ENCODE peak calls at places on chromosomes 7 and 10, in nine cellular contexts. C is GM12865, P is fibroblast of lung, R is left lung, Y is transverse colon, J is dorsolateral prefrontal cortex, A is BJ, W is AG09309, U is HFF-Myc. O is an unnamed sample.
A peak's percentile ranks its signal among the peaks of the same experiment; 100 is the strongest.

GRCh38 chr10:119296703-119297102 is 89.3 kb downstream of the GRK5 start:
- DNase-seq in A (no peak), P (no peak), R (no peak), W (no peak), C (no peak), U (no peak), J (peak; percentile 10), Y (no peak), O (no peak)

GRCh38 chr7:11650030-11650429 is 182.0 kb downstream of the THSD7A start:
- DNase-seq in W (no peak), P (peak; percentile 55), Y (no peak), A (no peak), R (no peak), U (no peak), J (no peak), C (no peak), O (no peak)

GRCh38 chr7:66088861-66089838 is 13.5 kb downstream of the ASL start:
- DNase-seq in J (no peak), W (no peak), A (no peak), Y (no peak), R (no peak), P (no peak), C (no peak), U (no peak), O (no peak)

GRCh38 chr7:54330216-54330800 is 211.9 kb upstream of the VSTM2A start:
- DNase-seq in Y (no peak), R (no peak), J (no peak), U (no peak), W (no peak), A (no peak), P (no peak), C (no peak), O (no peak)

GRCh38 chr7:26329520-26330269 is 38.0 kb downstream of the SNX10 start:
- DNase-seq in P (no peak), R (peak; percentile 75), U (no peak), J (no peak), C (peak; percentile 66), Y (peak; percentile 33), W (no peak), A (no peak), O (no peak)

GRCh38 chr7:39720586-39720985 is 97.2 kb downstream of the RALA start:
- DNase-seq in C (no peak), U (no peak), W (peak; percentile 39), A (no peak), J (no peak), P (no peak), R (peak; percentile 51), Y (peak; percentile 70), O (peak; percentile 37)

GRCh38 chr7:104972510-104972909 is 41.5 kb upstream of the KMT2E start:
- DNase-seq in R (no peak), Y (no peak), U (no peak), C (no peak), A (peak; percentile 41), W (no peak), J (no peak), P (peak; percentile 75), O (no peak)

GRCh38 chr10:76711374-76711997 is 926.1 kb downstream of the KCNMA1 start:
- DNase-seq in U (no peak), A (no peak), P (no peak), W (no peak), R (no peak), J (no peak), C (no peak), Y (no peak), O (no peak)

GRCh38 chr7:44280993-44281721 is 44.2 kb downstream of the CAMK2B start:
- DNase-seq in W (no peak), P (no peak), C (no peak), U (no peak), A (no peak), R (peak; percentile 19), J (peak; percentile 56), Y (peak; percentile 5), O (no peak)

GRCh38 chr10:11270135-11270857 is 252.6 kb downstream of the CELF2 start:
- DNase-seq in J (peak; percentile 60), Y (peak; percentile 75), P (peak; percentile 71), W (no peak), A (no peak), R (peak; percentile 69), C (peak; percentile 95), U (peak; percentile 22), O (peak; percentile 10)

GRCh38 chr7:38694326-38694725 is 63.2 kb upstream of the AMPH start:
- DNase-seq in C (no peak), R (no peak), U (no peak), W (no peak), J (no peak), A (no peak), P (no peak), Y (no peak), O (no peak)

GRCh38 chr10:130726996-130727725 is 584.4 kb downstream of the TCERG1L start:
- DNase-seq in P (no peak), C (no peak), Y (no peak), J (no peak), W (no peak), U (no peak), A (no peak), R (no peak), O (no peak)

GRCh38 chr10:33332183-33333031 is 2.1 kb downstream of the NRP1 start:
- DNase-seq in C (no peak), J (no peak), Y (no peak), W (peak; percentile 34), R (no peak), U (no peak), P (peak; percentile 87), A (no peak), O (no peak)

GRCh38 chr10:33330543-33331019 is 3.9 kb downstream of the NRP1 start:
- DNase-seq in R (peak; percentile 80), W (peak; percentile 71), A (no peak), P (peak; percentile 92), U (peak; percentile 85), Y (peak; percentile 87), C (peak; percentile 78), J (peak; percentile 45), O (no peak)

GRCh38 chr10:33329178-33329577 is 5.3 kb downstream of the NRP1 start:
- DNase-seq in P (no peak), A (no peak), W (no peak), C (no peak), R (no peak), Y (no peak), J (no peak), U (no peak), O (no peak)

GRCh38 chr10:33333260-33334169 is 952 bp downstream of the NRP1 start:
- DNase-seq in C (peak; percentile 18), A (no peak), J (no peak), Y (peak; percentile 13), R (no peak), P (no peak), U (no peak), W (no peak), O (no peak)

DNA sequence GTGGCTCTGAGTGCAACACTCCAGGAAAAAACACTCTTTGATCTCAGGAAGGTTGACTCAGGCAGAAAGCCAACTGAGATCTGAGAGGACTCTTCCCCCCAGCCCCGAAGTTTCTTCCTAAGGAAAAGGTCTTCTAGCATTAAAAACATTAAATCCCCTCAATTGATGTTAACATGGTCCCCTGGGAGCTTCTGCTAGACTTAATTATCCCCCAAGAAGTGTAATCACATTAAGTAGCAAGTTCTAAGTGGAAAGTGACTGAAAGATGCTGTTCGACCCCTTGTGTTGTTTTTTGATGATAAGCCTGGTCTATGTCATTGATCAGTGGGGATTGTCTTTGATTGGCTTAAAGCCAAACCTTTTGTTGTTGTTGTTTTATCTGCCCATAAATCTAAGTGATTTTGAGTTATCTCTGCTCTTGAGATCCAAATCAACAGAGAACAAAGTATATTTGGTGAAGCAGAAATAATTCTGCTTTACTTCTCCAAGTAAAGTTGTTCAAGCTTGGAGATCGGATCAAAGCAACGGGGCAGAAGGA is 3.4 kb downstream of the NRP1 start:
- DNase-seq in U (no peak), A (no peak), W (no peak), R (no peak), J (no peak), C (no peak), P (no peak), Y (no peak), O (no peak)
- H3K4me3 ChIP-seq in U (peak overlapping the region; percentile 86), A (peak overlapping the region; percentile 95), W (peak overlapping the region; percentile 89), R (peak overlapping the region; percentile 65), J (peak overlapping the region; percentile 64), C (no peak overlapping the region), P (peak overlapping the region; percentile 96), Y (peak overlapping the region; percentile 51), O (peak overlapping the region; percentile 95)

GRCh38 chr10:79353726-79354125 is 6.5 kb downstream of the PPIF start:
- DNase-seq in A (no peak), W (no peak), R (no peak), C (no peak), Y (no peak), P (no peak), J (no peak), U (no peak), O (no peak)

GRCh38 chr10:79353000-79353406 is 5.7 kb downstream of the PPIF start:
- DNase-seq in W (no peak), P (no peak), U (no peak), R (no peak), C (no peak), J (no peak), A (no peak), Y (no peak), O (no peak)

GRCh38 chr10:79351332-79351731 is 4.1 kb downstream of the PPIF start:
- DNase-seq in Y (no peak), P (no peak), R (no peak), J (no peak), U (no peak), W (no peak), C (no peak), A (no peak), O (no peak)

GRCh38 chr10:79350407-79351154 is 3.3 kb downstream of the PPIF start:
- DNase-seq in J (no peak), A (no peak), C (no peak), P (no peak), U (no peak), Y (no peak), W (no peak), R (no peak), O (no peak)

GRCh38 chr10:79352035-79352595 is 4.8 kb downstream of the PPIF start:
- DNase-seq in U (no peak), C (no peak), J (no peak), R (no peak), A (no peak), W (no peak), P (no peak), Y (no peak), O (no peak)
- H3K4me3 ChIP-seq in U (no peak overlapping the region), C (no peak overlapping the region), J (no peak overlapping the region), R (no peak overlapping the region), A (no peak overlapping the region), W (no peak overlapping the region), P (no peak overlapping the region), Y (no peak overlapping the region), O (no peak overlapping the region)

DNA sequence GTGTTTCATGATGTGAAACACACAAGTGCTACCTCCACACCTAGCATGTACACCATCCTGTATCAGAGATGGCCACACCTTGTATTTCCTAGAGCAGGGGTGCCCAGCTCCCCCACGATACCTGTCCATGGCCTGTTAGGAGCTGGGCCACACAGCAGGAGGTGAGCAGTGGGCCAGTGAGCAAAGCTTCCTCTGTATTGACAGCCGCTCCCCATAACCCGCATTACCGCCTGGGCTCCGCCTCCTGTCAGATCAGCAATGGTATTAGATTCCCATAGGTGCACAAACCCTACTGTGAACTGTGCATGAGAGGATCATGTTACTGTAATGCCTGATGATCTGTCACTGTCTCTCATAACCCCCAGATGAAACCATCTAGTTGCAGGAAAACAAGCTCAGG is 145.6 kb upstream of the RNF32 start:
- DNase-seq in A (no peak), W (no peak), C (no peak), P (no peak), R (no peak), Y (no peak), J (no peak), U (no peak), O (no peak)
- H3K4me3 ChIP-seq in A (no peak overlapping the region), W (no peak overlapping the region), C (no peak overlapping the region), P (no peak overlapping the region), R (no peak overlapping the region), Y (no peak overlapping the region), J (no peak overlapping the region), U (no peak overlapping the region), O (no peak overlapping the region)

GRCh38 chr7:49245062-49245461 is 320.7 kb downstream of the CDC14C start:
- DNase-seq in U (no peak), C (no peak), W (no peak), Y (no peak), P (no peak), J (no peak), R (no peak), A (no peak), O (no peak)
- H3K4me3 ChIP-seq in U (no peak overlapping the region), C (no peak overlapping the region), W (no peak overlapping the region), Y (no peak overlapping the region), P (no peak overlapping the region), J (no peak overlapping the region), R (no peak overlapping the region), A (no peak overlapping the region), O (no peak overlapping the region)